ENCODE peak calls at places on chromosomes 11 and 22, in four cellular contexts. One of them, this sample, is unnamed.

GRCh38 chr22:24431309-24432034 is 4.1 kb downstream of the ADORA2A start:
- DNase-seq in A172: no peak
- DNase-seq in NCI-H69: peak; percentile 17
- DNase-seq in mesothelial cell of epicardium: no peak
- DNase-seq in this sample: no peak

GRCh38 chr22:22045576-22046335 is 63.2 kb upstream of the TOP3B start:
- DNase-seq in A172: no peak
- DNase-seq in NCI-H69: peak; percentile 37
- DNase-seq in mesothelial cell of epicardium: no peak
- DNase-seq in this sample: no peak

GRCh38 chr22:49152146-49152929 is 675.3 kb downstream of the BRD1 start:
- DNase-seq in A172: no peak
- DNase-seq in NCI-H69: peak; percentile 71
- DNase-seq in mesothelial cell of epicardium: no peak
- DNase-seq in this sample: no peak

GRCh38 chr11:45042560-45042959 is 91.9 kb upstream of the TP53I11 start:
- DNase-seq in A172: peak; percentile 82
- DNase-seq in NCI-H69: peak; percentile 91
- DNase-seq in mesothelial cell of epicardium: no peak
- DNase-seq in this sample: no peak

GRCh38 chr11:64865286-64866172 is 12.9 kb downstream of the EHD1 start:
- DNase-seq in A172: peak; percentile 76
- DNase-seq in NCI-H69: no peak
- DNase-seq in mesothelial cell of epicardium: no peak
- DNase-seq in this sample: peak; percentile 55

GRCh38 chr22:28021116-28021997 is 102.3 kb upstream of the PITPNB start:
- DNase-seq in A172: no peak
- DNase-seq in NCI-H69: peak; percentile 57
- DNase-seq in mesothelial cell of epicardium: peak; percentile 36
- DNase-seq in this sample: no peak

GRCh38 chr11:2276999-2277328 is 6.6 kb upstream of the ASCL2 start:
- DNase-seq in A172: no peak
- DNase-seq in NCI-H69: no peak
- DNase-seq in mesothelial cell of epicardium: peak; percentile 31
- DNase-seq in this sample: no peak

GRCh38 chr11:47408598-47409439 is 429 bp downstream of the SLC39A13 start:
- DNase-seq in A172: peak; percentile 81
- DNase-seq in NCI-H69: peak; percentile 73
- DNase-seq in mesothelial cell of epicardium: no peak
- DNase-seq in this sample: no peak

GRCh38 chr11:114317738-114318137 is 21.5 kb downstream of the NNMT start:
- DNase-seq in A172: no peak
- DNase-seq in NCI-H69: peak; percentile 86
- DNase-seq in mesothelial cell of epicardium: no peak
- DNase-seq in this sample: no peak

GRCh38 chr11:128687321-128687720 is 6.6 kb upstream of the FLI1 start:
- DNase-seq in A172: no peak
- DNase-seq in NCI-H69: no peak
- DNase-seq in mesothelial cell of epicardium: no peak
- DNase-seq in this sample: no peak

GRCh38 chr22:46614070-46614931 is 5.9 kb upstream of the GRAMD4 start:
- DNase-seq in A172: no peak
- DNase-seq in NCI-H69: no peak
- DNase-seq in mesothelial cell of epicardium: no peak
- DNase-seq in this sample: peak; percentile 65

GRCh38 chr11:82907376-82907775 is 5.8 kb downstream of the DDIAS start:
- DNase-seq in A172: no peak
- DNase-seq in NCI-H69: no peak
- DNase-seq in mesothelial cell of epicardium: no peak
- DNase-seq in this sample: no peak

GRCh38 chr11:116582621-116583020 is 190.2 kb downstream of the BUD13 start:
- DNase-seq in A172: no peak
- DNase-seq in NCI-H69: peak; percentile 94
- DNase-seq in mesothelial cell of epicardium: no peak
- DNase-seq in this sample: no peak

GRCh38 chr22:24803064-24803542 is 2.9 kb upstream of the SGSM1 start:
- DNase-seq in A172: peak; percentile 5
- DNase-seq in NCI-H69: peak; percentile 71
- DNase-seq in mesothelial cell of epicardium: peak; percentile 76
- DNase-seq in this sample: peak; percentile 64

GRCh38 chr11:61963016-61963281 is 4.5 kb downstream of the FTH1 start:
- DNase-seq in A172: no peak
- DNase-seq in NCI-H69: no peak
- DNase-seq in mesothelial cell of epicardium: no peak
- DNase-seq in this sample: no peak

GRCh38 chr11:134517621-134518293 is 105.7 kb upstream of the B3GAT1 start:
- DNase-seq in A172: no peak
- DNase-seq in NCI-H69: no peak
- DNase-seq in mesothelial cell of epicardium: no peak
- DNase-seq in this sample: no peak

GRCh38 chr11:89487016-89487415 is 4.2 kb downstream of the NOX4 start:
- DNase-seq in A172: no peak
- DNase-seq in NCI-H69: no peak
- DNase-seq in mesothelial cell of epicardium: no peak
- DNase-seq in this sample: no peak

GRCh38 chr11:133058501-133058900 is 473.8 kb downstream of the OPCML start:
- DNase-seq in A172: no peak
- DNase-seq in NCI-H69: no peak
- DNase-seq in mesothelial cell of epicardium: no peak
- DNase-seq in this sample: no peak

GRCh38 chr22:33000342-33001280 is 57.6 kb downstream of the SYN3 start:
- DNase-seq in A172: peak; percentile 23
- DNase-seq in NCI-H69: peak; percentile 60
- DNase-seq in mesothelial cell of epicardium: peak; percentile 83
- DNase-seq in this sample: no peak

GRCh38 chr11:371716-372590 is 2.7 kb downstream of the B4GALNT4 start:
- DNase-seq in A172: no peak
- DNase-seq in NCI-H69: no peak
- DNase-seq in mesothelial cell of epicardium: no peak
- DNase-seq in this sample: no peak

GRCh38 chr11:60128376-60128775 is 39.9 kb downstream of the MS4A2 start:
- DNase-seq in A172: no peak
- DNase-seq in NCI-H69: no peak
- DNase-seq in mesothelial cell of epicardium: no peak
- DNase-seq in this sample: no peak

GRCh38 chr11:20099527-20099926 is 60.7 kb downstream of the DBX1 start:
- DNase-seq in A172: no peak
- DNase-seq in NCI-H69: no peak
- DNase-seq in mesothelial cell of epicardium: no peak
- DNase-seq in this sample: no peak

GRCh38 chr11:122141757-122142156 is 25.7 kb upstream of the BLID start:
- DNase-seq in A172: no peak
- DNase-seq in NCI-H69: peak; percentile 69
- DNase-seq in mesothelial cell of epicardium: no peak
- DNase-seq in this sample: no peak

GRCh38 chr22:19840955-19841640 is 13.6 kb downstream of the GNB1L start:
- DNase-seq in A172: no peak
- DNase-seq in NCI-H69: no peak
- DNase-seq in mesothelial cell of epicardium: no peak
- DNase-seq in this sample: no peak

This sample was measured in B cell.